ENCODE peak calls at places on chromosome 12, in four cellular contexts. B is neuronal stem cell, N is Peyer's patch, U is heart left ventricle. M is an unnamed sample. For H3K36me3 and H3K4me1, the result is how much of the 10 kb centered on the place peaks cover.

GRCh38 chr12:80195143-80195726 is 95.9 kb downstream of the OTOGL start:
- DNase-seq in B (peak), U (no peak), N (no peak), M (no peak)

GRCh38 chr12:9669534-9669933 is at the start of gene CLEC2D:
- DNase-seq in B (no peak), N (no peak), U (no peak), M (no peak)

GRCh38 chr12:47066278-47067048 is 13.0 kb upstream of the PCED1B start:
- DNase-seq in N (no peak), U (no peak), B (no peak), M (no peak)

GRCh38 chr12:607541-608001 is 55.7 kb downstream of the NINJ2 start:
- DNase-seq in B (no peak), N (no peak), U (peak), M (no peak)

GRCh38 chr12:109586385-109587296 is 13.0 kb downstream of the MVK start:
- DNase-seq in B (no peak), U (no peak), N (no peak), M (no peak)

GRCh38 chr12:11725616-11726015 is 76.1 kb downstream of the ETV6 start:
- DNase-seq in B (no peak), N (no peak), U (no peak), M (no peak)

GRCh38 chr12:58670623-58671022 is 249.7 kb downstream of the LRIG3 start:
- DNase-seq in U (no peak), N (no peak), B (no peak), M (no peak)

GRCh38 chr12:112900298-112901145 is 6.2 kb upstream of the OAS1 start:
- DNase-seq in U (no peak), B (peak), N (peak), M (no peak)

GRCh38 chr12:26823391-26823790 is 9.6 kb downstream of the ITPR2 start:
- DNase-seq in N (no peak), B (no peak), U (no peak), M (no peak)

GRCh38 chr12:83826112-83826511 is 1086.5 kb downstream of the SLC6A15 start:
- DNase-seq in B (peak), U (peak), N (no peak), M (no peak)

GRCh38 chr12:81125691-81126090 is 47.8 kb downstream of the ACSS3 start:
- DNase-seq in N (no peak), U (no peak), B (no peak), M (no peak)

GRCh38 chr12:123571343-123571813 is 13.0 kb upstream of the TMED2 start:
- DNase-seq in U (peak), N (no peak), B (no peak), M (no peak)

GRCh38 chr12:81668475-81668874 is 90.7 kb downstream of the PPFIA2 start:
- DNase-seq in N (no peak), B (no peak), U (no peak), M (no peak)

GRCh38 chr12:68568878-68569569 is 41.7 kb upstream of the RAP1B start:
- DNase-seq in B (no peak), N (no peak), U (no peak), M (no peak)

GRCh38 chr12:21823581-21823980 is 49.1 kb upstream of the KCNJ8 start:
- DNase-seq in B (no peak), N (no peak), U (peak), M (no peak)

GRCh38 chr12:95723693-95724384 is 66.7 kb downstream of the NTN4 start:
- DNase-seq in U (no peak), N (no peak), B (no peak), M (no peak)

GRCh38 chr12:92930421-92930820 is 1.3 kb upstream of the EEA1 start:
- DNase-seq in N (no peak), U (no peak), B (no peak), M (no peak)
- H3K4me3 ChIP-seq in N (no peak), U (peak), B (no peak), M (no peak)

DNA sequence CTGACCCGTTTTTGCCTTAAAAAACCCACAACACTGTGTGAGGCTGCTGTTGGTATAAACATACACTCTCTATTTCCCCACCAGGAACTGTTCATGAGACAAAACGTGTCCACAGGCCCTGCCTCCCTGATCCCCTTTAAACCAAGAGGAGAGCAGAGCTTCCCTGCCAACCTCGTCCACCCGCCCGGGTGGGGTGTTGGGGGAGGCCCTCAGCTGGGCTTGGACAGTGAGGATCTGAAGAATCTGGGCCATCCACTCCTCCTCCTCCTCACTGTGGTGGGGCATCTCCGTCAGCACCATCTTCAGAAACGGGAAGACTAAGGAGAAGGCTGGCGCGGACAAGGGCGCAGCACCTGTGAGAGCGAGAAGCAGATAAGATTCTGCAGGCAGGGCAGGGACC is 36.8 kb downstream of the GCN1 start:
- DNase-seq in B (no peak), U (no peak), N (no peak), M (no peak)
- H3K36me3 ChIP-seq in B (half or more), U (half or more), N (under half), M (half or more)

GRCh38 chr12:56716933-56717880 is 7.9 kb downstream of the NACA start:
- DNase-seq in U (peak), B (no peak), N (no peak), M (no peak)

GRCh38 chr12:56718636-56719035 is 6.5 kb downstream of the NACA start:
- DNase-seq in N (no peak), U (no peak), B (no peak), M (no peak)

GRCh38 chr12:56718167-56718566 is 6.9 kb downstream of the NACA start:
- DNase-seq in N (no peak), B (no peak), U (no peak), M (no peak)

GRCh38 chr12:56720696-56721615 is 4.1 kb downstream of the NACA start:
- DNase-seq in U (no peak), N (no peak), B (no peak), M (no peak)

GRCh38 chr12:56719056-56719455 is 6.0 kb downstream of the NACA start:
- DNase-seq in B (no peak), U (no peak), N (no peak), M (no peak)
- H3K4me1 ChIP-seq in B (under half), U (half or more), N (half or more), M (under half)

GRCh38 chr12:18868673-18869072 is 130.8 kb downstream of the CAPZA3 start:
- DNase-seq in N (no peak), B (no peak), U (no peak), M (no peak)

DNA sequence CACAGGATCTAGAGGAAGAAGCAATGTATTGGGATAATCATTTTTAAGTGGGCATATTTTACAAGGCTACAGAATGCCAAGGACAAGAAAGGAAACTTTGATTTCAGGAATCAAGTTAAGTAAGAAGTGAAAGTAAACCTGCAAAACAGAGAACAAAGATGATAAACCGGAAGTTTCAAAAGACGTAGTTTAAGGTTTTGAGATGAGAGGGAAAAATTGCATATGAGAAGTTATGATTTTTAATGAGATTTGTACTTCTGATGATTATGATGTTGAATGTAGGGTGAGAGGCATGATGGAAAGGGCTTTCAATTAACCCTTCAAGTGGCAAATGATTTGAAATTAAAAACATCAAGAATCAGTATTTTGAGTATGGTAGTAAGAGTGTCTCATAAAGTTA is 134.9 kb downstream of the CAPZA3 start:
- DNase-seq in U (no peak), B (no peak), N (no peak), M (no peak)
- H3K4me3 ChIP-seq in U (no peak), B (no peak), N (no peak), M (no peak)

M was measured in RWPE2.